ENCODE peak calls at places on chromosome 1, in five cellular contexts. K is K562; E is heart right ventricle; B is naive thymus-derived CD4-positive, alpha-beta T cell; P is PC-9. D is an unnamed sample.

GRCh38 chr1:230986976-230987375 is 8.1 kb downstream of the ARV1 start:
- DNase-seq in P (no peak), K (no peak), E (no peak), B (no peak), D (no peak)

GRCh38 chr1:71677024-71677423 is 596.2 kb upstream of the ZRANB2 start:
- DNase-seq in E (no peak), K (no peak), B (no peak), P (no peak), D (no peak)

GRCh38 chr1:9573723-9574122 is 15.0 kb upstream of the TMEM201 start:
- DNase-seq in E (no peak), K (no peak), B (no peak), P (no peak), D (no peak)

GRCh38 chr1:156111355-156111962 is 3.1 kb upstream of the LMNA start:
- DNase-seq in P (no peak), E (no peak), B (no peak), K (no peak), D (no peak)

GRCh38 chr1:23010734-23011449 is 4.8 kb downstream of the TEX46 start:
- DNase-seq in E (no peak), B (no peak), P (peak; percentile 79), K (no peak), D (no peak)

GRCh38 chr1:27234054-27234882 is at the start of gene WDTC1:
- DNase-seq in K (peak; percentile 98), B (peak; percentile 91), P (peak; percentile 97), E (peak; percentile 98), D (peak; percentile 99)

GRCh38 chr1:233240367-233240766 is 55.2 kb downstream of the PCNX2 start:
- DNase-seq in B (no peak), P (no peak), K (no peak), E (no peak), D (no peak)

GRCh38 chr1:30809514-30810263 is 52.1 kb upstream of the LAPTM5 start:
- DNase-seq in B (no peak), E (no peak), K (peak; percentile 79), P (no peak), D (no peak)

GRCh38 chr1:202835548-202836072 is 24.9 kb downstream of the PCAT6 start:
- DNase-seq in B (no peak), P (no peak), E (no peak), K (no peak), D (no peak)

GRCh38 chr1:161379071-161379470 is 11.4 kb upstream of the CFAP126 start:
- DNase-seq in P (no peak), B (no peak), E (no peak), K (no peak), D (peak; percentile 69)

GRCh38 chr1:61119085-61119484 is 36.7 kb downstream of the NFIA start:
- DNase-seq in B (no peak), K (no peak), P (no peak), E (no peak), D (no peak)

GRCh38 chr1:53589043-53589887 is 130.1 kb downstream of the DMRTB1 start:
- DNase-seq in E (no peak), B (no peak), P (no peak), K (no peak), D (peak; percentile 19)

GRCh38 chr1:97759078-97759477 is 161.8 kb downstream of the DPYD start:
- DNase-seq in K (no peak), P (no peak), B (no peak), E (no peak), D (no peak)

DNA sequence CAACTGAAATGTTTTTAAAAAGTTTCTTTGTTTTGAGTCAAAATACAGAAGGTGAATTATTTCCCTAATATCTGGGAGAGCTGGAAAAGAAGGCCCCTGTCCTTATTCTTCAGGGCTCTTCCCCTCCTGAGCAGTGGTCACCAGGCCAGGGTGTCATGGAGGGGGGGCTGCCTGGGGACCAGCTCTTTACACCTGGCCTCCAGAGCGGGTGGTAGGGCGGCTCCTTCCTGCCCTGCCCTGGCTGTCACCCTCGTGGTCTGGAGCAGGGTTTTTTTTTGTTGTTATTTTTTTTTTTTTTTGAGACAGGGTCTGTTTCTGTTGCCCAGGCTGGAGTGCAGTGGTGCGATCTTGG is 6.6 kb downstream of the SKI start:
- DNase-seq in K (no peak), B (no peak), P (peak; percentile 46), E (no peak), D (no peak)
- H3K4me1 ChIP-seq in K (peaks cover 36% of the 10 kb centered on the region), B (peaks cover 69% of the 10 kb centered on the region), P (peaks cover 52% of the 10 kb centered on the region), E (peaks cover 89% of the 10 kb centered on the region), D (peaks cover 6% of the 10 kb centered on the region)

DNA sequence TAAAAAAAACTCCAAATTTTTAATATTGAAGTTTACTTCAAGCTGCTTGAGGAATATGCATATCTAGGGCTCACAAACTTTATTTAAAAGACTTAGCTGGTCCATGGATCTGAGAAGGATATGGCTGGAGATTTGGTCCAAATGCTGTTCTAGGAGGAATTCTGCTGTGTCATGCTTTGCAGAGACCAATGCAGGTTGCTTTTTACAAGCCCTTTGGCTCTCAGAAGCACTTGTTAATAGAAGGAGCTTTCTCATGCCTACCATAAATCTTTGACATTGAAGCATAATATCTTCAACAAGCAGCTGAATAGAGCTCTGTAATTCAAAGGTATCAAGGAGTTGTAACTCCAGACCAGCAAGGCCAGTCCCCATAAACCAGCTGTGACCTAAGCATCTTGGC is 299.0 kb downstream of the HHAT start:
- DNase-seq in K (no peak), B (no peak), P (no peak), E (no peak), D (no peak)
- H3K27ac ChIP-seq in K (no peak overlapping the region), B (no peak overlapping the region), P (no peak overlapping the region), E (no peak overlapping the region), D (no peak overlapping the region)

GRCh38 chr1:214466759-214467585 is 84.4 kb downstream of the PTPN14 start:
- DNase-seq in E (no peak), P (peak; percentile 42), B (no peak), K (no peak), D (no peak)

GRCh38 chr1:214471458-214471857 is 79.9 kb downstream of the PTPN14 start:
- DNase-seq in B (no peak), E (no peak), K (no peak), P (no peak), D (no peak)

GRCh38 chr1:214470132-214470531 is 81.3 kb downstream of the PTPN14 start:
- DNase-seq in P (no peak), E (no peak), B (no peak), K (no peak), D (no peak)

GRCh38 chr1:214472362-214472761 is 79.0 kb downstream of the PTPN14 start:
- DNase-seq in E (no peak), B (no peak), P (no peak), K (no peak), D (no peak)

DNA sequence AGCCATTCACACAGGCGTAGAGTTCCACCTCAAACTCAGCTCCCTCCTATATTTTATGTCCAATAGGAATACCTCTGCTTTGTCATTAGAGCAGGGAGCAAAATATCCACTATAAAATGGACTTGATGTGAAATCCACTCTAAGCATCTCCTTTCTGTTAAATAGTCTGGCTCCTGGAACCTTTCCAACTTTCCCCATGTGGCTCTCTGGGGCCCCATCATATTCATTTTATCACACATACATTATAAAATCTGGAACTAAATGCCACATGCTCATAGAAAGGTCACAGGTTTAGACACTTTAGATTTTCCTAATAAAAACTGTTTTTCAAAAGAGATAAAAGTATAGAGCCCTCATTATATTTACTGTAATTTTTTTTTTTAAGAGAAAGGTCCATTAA is 82.1 kb downstream of the PTPN14 start:
- DNase-seq in K (no peak), B (no peak), E (no peak), P (no peak), D (no peak)
- H3K4me3 ChIP-seq in K (no peak overlapping the region), B (no peak overlapping the region), E (no peak overlapping the region), P (no peak overlapping the region), D (no peak overlapping the region)

GRCh38 chr1:15170071-15170470 is 16.5 kb downstream of the TMEM51 start:
- DNase-seq in E (no peak), P (no peak), K (no peak), B (no peak), D (no peak)
- H3K4me1 ChIP-seq in E (peaks cover 7% of the 10 kb centered on the region), P (no peaks in the 10 kb centered on the region), K (no peaks in the 10 kb centered on the region), B (no peaks in the 10 kb centered on the region), D (no peaks in the 10 kb centered on the region)

GRCh38 chr1:7824701-7825100 is 28.2 kb downstream of the UTS2 start:
- DNase-seq in E (no peak), B (no peak), P (no peak), K (no peak), D (no peak)
- H3K27ac ChIP-seq in E (no peak overlapping the region), B (no peak overlapping the region), P (no peak overlapping the region), K (no peak overlapping the region), D (no peak overlapping the region)

GRCh38 chr1:31906557-31906956 is 31.6 kb downstream of the PTP4A2 start:
- DNase-seq in B (no peak), P (no peak), K (no peak), E (no peak), D (no peak)

GRCh38 chr1:31904339-31905092 is 33.7 kb downstream of the PTP4A2 start:
- DNase-seq in K (no peak), P (no peak), E (no peak), B (no peak), D (peak; percentile 81)

GRCh38 chr1:31902509-31902857 is 35.7 kb downstream of the PTP4A2 start:
- DNase-seq in P (no peak), B (no peak), E (no peak), K (no peak), D (no peak)

GRCh38 chr1:31905681-31906080 is 32.5 kb downstream of the PTP4A2 start:
- DNase-seq in B (no peak), E (no peak), K (no peak), P (no peak), D (no peak)

DNA sequence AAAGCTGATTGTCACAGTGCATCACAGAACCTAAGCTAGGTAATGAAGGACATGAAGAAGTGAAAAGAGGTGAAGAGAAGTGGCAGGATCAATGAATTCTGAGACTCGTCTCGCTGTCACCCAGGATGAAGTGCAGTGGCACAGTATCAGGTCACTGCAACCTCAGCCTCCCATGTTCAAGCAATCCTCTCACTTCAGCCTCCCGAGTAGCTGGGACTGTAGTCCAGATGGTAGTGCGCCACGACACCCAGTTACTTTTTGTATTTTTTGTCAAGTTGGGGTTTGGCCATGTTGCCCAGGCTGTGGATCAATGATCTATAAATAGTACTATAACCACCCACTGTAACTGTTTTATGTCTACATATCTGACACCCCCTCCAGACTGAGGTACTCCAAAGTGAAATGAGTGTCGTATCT is 33.1 kb downstream of the PTP4A2 start:
- DNase-seq in B (no peak), K (no peak), E (no peak), P (no peak), D (no peak)
- H3K4me3 ChIP-seq in B (no peak overlapping the region), K (no peak overlapping the region), E (no peak overlapping the region), P (no peak overlapping the region), D (no peak overlapping the region)

D was measured in aorta.